ENCODE peak calls at places on chromosomes 13 and 19, in eight cellular contexts. S, Y, I, E, T, M, R and K are unnamed samples.

GRCh38 chr13:21638319-21639282 is 32.3 kb upstream of the FGF9 start:
- DNase-seq in S (peak; percentile 9), Y (peak; percentile 35), I (peak; percentile 24), E (no peak), T (no peak), M (peak; percentile 42), R (peak; percentile 25), K (peak; percentile 15)

GRCh38 chr13:42174344-42175162 is 97.4 kb upstream of the AKAP11 start:
- DNase-seq in S (no peak), Y (peak; percentile 16), I (no peak), E (no peak), T (no peak), M (no peak), R (no peak), K (peak; percentile 1)

GRCh38 chr13:46057251-46058015 is 4.9 kb upstream of the ZC3H13 start:
- DNase-seq in S (no peak), Y (peak; percentile 27), I (no peak), E (no peak), T (no peak), M (no peak), R (no peak), K (no peak)

GRCh38 chr19:33132021-33132420 is at the start of gene WDR88:
- DNase-seq in S (no peak), Y (no peak), I (no peak), E (peak; percentile 24), T (no peak), M (no peak), R (no peak), K (no peak)

GRCh38 chr19:32307591-32307990 is 37.8 kb upstream of the ZNF507 start:
- DNase-seq in S (no peak), Y (no peak), I (no peak), E (no peak), T (no peak), M (no peak), R (no peak), K (no peak)

GRCh38 chr13:43804461-43805070 is 17.8 kb upstream of the ENOX1 start:
- DNase-seq in S (peak; percentile 30), Y (peak; percentile 62), I (peak; percentile 83), E (no peak), T (no peak), M (no peak), R (peak; percentile 57), K (peak; percentile 51)

GRCh38 chr19:34999498-35000337 is at the start of gene GRAMD1A:
- DNase-seq in S (peak; percentile 88), Y (peak; percentile 75), I (peak; percentile 93), E (peak; percentile 82), T (peak; percentile 90), M (peak; percentile 96), R (peak; percentile 82), K (peak; percentile 98)

GRCh38 chr19:3670258-3670795 is 29.9 kb downstream of the PIP5K1C start:
- DNase-seq in S (no peak), Y (peak; percentile 88), I (no peak), E (no peak), T (peak; percentile 81), M (no peak), R (no peak), K (no peak)

GRCh38 chr19:50607874-50608785 is 31.6 kb downstream of the SYT3 start:
- DNase-seq in S (peak; percentile 81), Y (peak; percentile 94), I (peak; percentile 55), E (peak; percentile 100), T (peak; percentile 53), M (peak; percentile 89), R (peak; percentile 93), K (peak; percentile 99)

GRCh38 chr19:53311044-53311443 is 22.5 kb upstream of the ZNF845 start:
- DNase-seq in S (no peak), Y (no peak), I (no peak), E (no peak), T (no peak), M (no peak), R (no peak), K (no peak)

GRCh38 chr19:533485-534058 is 2.0 kb downstream of the CDC34 start:
- DNase-seq in S (no peak), Y (no peak), I (no peak), E (no peak), T (no peak), M (no peak), R (no peak), K (no peak)

GRCh38 chr13:40230833-40231266 is 435.6 kb downstream of the FOXO1 start:
- DNase-seq in S (no peak), Y (peak; percentile 56), I (no peak), E (no peak), T (no peak), M (no peak), R (peak; percentile 8), K (no peak)

GRCh38 chr19:42051166-42052115 is 18.6 kb downstream of the GRIK5 start:
- DNase-seq in S (no peak), Y (peak; percentile 22), I (peak; percentile 77), E (no peak), T (no peak), M (no peak), R (no peak), K (no peak)

GRCh38 chr13:113129921-113130750 is 7.5 kb downstream of the F10 start:
- DNase-seq in S (no peak), Y (no peak), I (no peak), E (no peak), T (no peak), M (no peak), R (no peak), K (no peak)

GRCh38 chr19:46607441-46607841 is 6.3 kb downstream of the CALM3 start:
- DNase-seq in S (no peak), Y (no peak), I (no peak), E (peak; percentile 5), T (no peak), M (no peak), R (no peak), K (no peak)

GRCh38 chr13:73198888-73199497 is 140.2 kb downstream of the KLF5 start:
- DNase-seq in S (no peak), Y (no peak), I (peak; percentile 4), E (no peak), T (no peak), M (no peak), R (no peak), K (no peak)

GRCh38 chr13:63517376-63517775 is 2101.7 kb upstream of the PCDH20 start:
- DNase-seq in S (no peak), Y (peak; percentile 55), I (peak; percentile 91), E (no peak), T (no peak), M (no peak), R (no peak), K (no peak)

GRCh38 chr19:17391371-17392151 is 2.4 kb downstream of the CCDC194 start:
- DNase-seq in S (no peak), Y (no peak), I (no peak), E (peak; percentile 28), T (no peak), M (no peak), R (no peak), K (no peak)

GRCh38 chr13:80196756-80197155 is 144.2 kb downstream of the SPRY2 start:
- DNase-seq in S (no peak), Y (peak; percentile 16), I (no peak), E (no peak), T (no peak), M (no peak), R (no peak), K (no peak)

GRCh38 chr13:50131998-50132936 is 117.0 kb downstream of the KCNRG start:
- DNase-seq in S (no peak), Y (no peak), I (no peak), E (peak; percentile 48), T (no peak), M (no peak), R (no peak), K (no peak)

GRCh38 chr13:35474551-35474950 is 1.9 kb downstream of the MAB21L1 start:
- DNase-seq in S (no peak), Y (peak; percentile 8), I (no peak), E (no peak), T (no peak), M (no peak), R (peak; percentile 25), K (no peak)

GRCh38 chr13:38358703-38359102 is 9.1 kb downstream of the UFM1 start:
- DNase-seq in S (no peak), Y (no peak), I (no peak), E (no peak), T (no peak), M (no peak), R (no peak), K (no peak)

GRCh38 chr19:35328851-35329285 is at the start of gene CD22:
- DNase-seq in S (no peak), Y (no peak), I (no peak), E (no peak), T (no peak), M (no peak), R (no peak), K (no peak)

GRCh38 chr19:54415901-54416621 is 797 bp downstream of the TTYH1 start:
- DNase-seq in S (no peak), Y (no peak), I (no peak), E (no peak), T (no peak), M (peak; percentile 23), R (no peak), K (no peak)

GRCh38 chr19:1076951-1077350 is 10.0 kb downstream of the ARHGAP45 start:
- DNase-seq in S (peak; percentile 80), Y (peak; percentile 42), I (peak; percentile 65), E (no peak), T (peak; percentile 67), M (no peak), R (no peak), K (no peak)

GRCh38 chr19:58277197-58277596 is 1.6 kb upstream of the ZNF8 start:
- DNase-seq in S (no peak), Y (no peak), I (no peak), E (no peak), T (no peak), M (no peak), R (no peak), K (no peak)

GRCh38 chr13:76764429-76764828 is 121.8 kb downstream of the KCTD12 start:
- DNase-seq in S (no peak), Y (no peak), I (peak; percentile 68), E (no peak), T (peak; percentile 67), M (peak; percentile 16), R (no peak), K (no peak)

GRCh38 chr19:35055715-35056179 is 14.2 kb downstream of the HPN start:
- DNase-seq in S (no peak), Y (no peak), I (peak; percentile 93), E (peak; percentile 83), T (no peak), M (peak; percentile 78), R (no peak), K (no peak)

GRCh38 chr13:45768668-45769067 is 66.5 kb downstream of the CBY2 start:
- DNase-seq in S (no peak), Y (no peak), I (no peak), E (no peak), T (no peak), M (no peak), R (no peak), K (no peak)

GRCh38 chr13:48859168-48860105 is 116.3 kb upstream of the FNDC3A start:
- DNase-seq in S (no peak), Y (no peak), I (peak; percentile 6), E (no peak), T (no peak), M (peak; percentile 30), R (no peak), K (no peak)

GRCh38 chr19:12769689-12770088 is 5.7 kb downstream of the HOOK2 start:
- DNase-seq in S (no peak), Y (no peak), I (peak; percentile 97), E (peak; percentile 85), T (no peak), M (peak; percentile 86), R (no peak), K (no peak)

GRCh38 chr19:38298841-38299680 is 5.0 kb upstream of the C19orf33 start:
- DNase-seq in S (no peak), Y (peak; percentile 38), I (peak; percentile 52), E (no peak), T (no peak), M (no peak), R (peak; percentile 22), K (no peak)